ENCODE peak calls at places on chromosomes 4 and X, in six cellular contexts. X, Y, D, V, J and R are unnamed samples.

GRCh38 chrX:36431819-36432218 is 512.3 kb downstream of the CFAP47 start:
- DNase-seq in J (no peak), Y (no peak), D (no peak), V (no peak), X (no peak), R (no peak)

GRCh38 chr4:22668301-22668700 is 24.4 kb upstream of the GBA3 start:
- DNase-seq in X (no peak), J (no peak), Y (no peak), D (no peak), V (no peak), R (no peak)

GRCh38 chrX:25427873-25428555 is 412.2 kb upstream of the ARX start:
- DNase-seq in Y (no peak), J (no peak), D (no peak), V (no peak), X (no peak), R (no peak)

GRCh38 chrX:103155201-103155600 is 59.7 kb upstream of the BEX4 start:
- DNase-seq in Y (no peak), D (no peak), J (no peak), V (no peak), X (no peak), R (no peak)

GRCh38 chrX:29257516-29257915 is 670.3 kb downstream of the IL1RAPL1 start:
- DNase-seq in X (no peak), D (no peak), Y (no peak), V (no peak), J (no peak), R (no peak)

GRCh38 chrX:1464282-1465131 is 11.8 kb upstream of the ASMTL start:
- DNase-seq in D (no peak), V (no peak), X (no peak), J (no peak), Y (no peak), R (no peak)

GRCh38 chrX:137574102-137574783 is 8.3 kb downstream of the ZIC3 start:
- DNase-seq in V (no peak), X (no peak), Y (no peak), D (no peak), J (no peak), R (no peak)

GRCh38 chrX:26845051-26845450 is 618.1 kb downstream of the PPP4R3C start:
- DNase-seq in X (no peak), V (no peak), D (no peak), Y (no peak), J (no peak), R (no peak)

GRCh38 chr4:164648151-164648848 is 105.6 kb upstream of the SMIM31 start:
- DNase-seq in X (no peak), Y (no peak), D (no peak), V (peak), J (no peak), R (no peak)

GRCh38 chrX:113384628-113385027 is 544.0 kb upstream of the AMOT start:
- DNase-seq in X (no peak), Y (no peak), D (no peak), V (no peak), J (no peak), R (no peak)

GRCh38 chrX:102345916-102346315 is 93.9 kb downstream of the NXF2B start:
- DNase-seq in X (peak), J (peak), Y (peak), V (no peak), D (no peak), R (peak)

GRCh38 chr4:15402146-15402545 is 25.7 kb upstream of the C1QTNF7 start:
- DNase-seq in V (no peak), D (no peak), Y (no peak), X (no peak), J (no peak), R (no peak)

GRCh38 chrX:7068939-7069367 is 78.6 kb upstream of the STS start:
- DNase-seq in J (no peak), D (no peak), Y (peak), V (no peak), X (no peak), R (no peak)

GRCh38 chr4:93317046-93317445 is 511.5 kb upstream of the ATOH1 start:
- DNase-seq in D (no peak), V (no peak), Y (no peak), J (no peak), X (no peak), R (no peak)

GRCh38 chr4:52659722-52660261 is 691 bp upstream of the USP46 start:
- DNase-seq in X (peak), Y (peak), D (no peak), V (no peak), J (peak), R (no peak)

GRCh38 chrX:9848718-9849481 is 62.7 kb downstream of the SHROOM2 start:
- DNase-seq in Y (no peak), X (no peak), D (no peak), J (no peak), V (no peak), R (no peak)

GRCh38 chr4:76257824-76258223 is 6.3 kb downstream of the FAM47E start:
- DNase-seq in X (no peak), V (no peak), Y (no peak), D (no peak), J (no peak), R (no peak)

GRCh38 chr4:3402409-3403103 is 39.2 kb upstream of the HGFAC start:
- DNase-seq in J (no peak), D (no peak), X (no peak), V (no peak), Y (no peak), R (no peak)
- TF ChIP-seq YY1 in J (no peak), D (no peak), X (no peak), V (no peak), Y (no peak), R (no peak)

GRCh38 chr4:159175165-159175988 is 72.5 kb downstream of the RAPGEF2 start:
- DNase-seq in X (peak), D (peak), V (peak), Y (peak), J (peak), R (peak)

GRCh38 chr4:159179310-159179958 is 76.6 kb downstream of the RAPGEF2 start:
- DNase-seq in X (no peak), V (no peak), J (no peak), Y (no peak), D (no peak), R (no peak)

GRCh38 chr4:159177265-159178146 is 74.6 kb downstream of the RAPGEF2 start:
- DNase-seq in D (no peak), Y (no peak), X (no peak), J (no peak), V (no peak), R (no peak)

GRCh38 chr4:159175989-159176375 is 73.1 kb downstream of the RAPGEF2 start:
- DNase-seq in D (no peak), V (no peak), Y (no peak), J (no peak), X (no peak), R (no peak)

GRCh38 chr4:159178147-159178541 is 75.3 kb downstream of the RAPGEF2 start:
- DNase-seq in J (peak), V (no peak), Y (no peak), D (no peak), X (no peak), R (no peak)
- H3K4me3 ChIP-seq in J (no peak), V (no peak), Y (no peak), D (peak), X (no peak), R (no peak)

GRCh38 chrX:13323241-13323640 is 3.4 kb upstream of the ATXN3L start:
- DNase-seq in X (no peak), D (no peak), V (no peak), Y (no peak), J (no peak), R (no peak)

GRCh38 chrX:13330446-13330845 is 10.6 kb upstream of the ATXN3L start:
- DNase-seq in D (no peak), X (no peak), Y (no peak), V (no peak), J (no peak), R (no peak)

DNA sequence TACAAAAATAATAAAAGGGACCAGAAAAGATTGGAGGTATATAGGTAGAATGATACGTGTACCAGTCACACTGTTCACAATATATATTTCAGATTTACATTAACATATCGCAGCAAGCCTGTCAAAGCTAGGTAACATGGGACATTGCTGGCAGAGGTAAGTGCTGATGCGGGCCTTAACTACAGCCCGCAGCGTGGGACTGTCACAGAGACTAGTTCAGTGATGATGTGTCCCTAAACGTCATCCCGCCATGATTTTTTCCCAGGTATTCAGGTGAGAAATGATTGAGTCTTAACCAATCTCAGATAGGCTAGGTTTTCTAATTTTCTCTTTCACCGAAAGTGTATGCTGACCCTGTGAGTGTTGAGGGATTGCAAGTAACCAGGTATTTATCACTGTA is 7.8 kb upstream of the ATXN3L start:
- DNase-seq in J (no peak), D (no peak), V (no peak), X (no peak), Y (no peak), R (no peak)
- TF ChIP-seq YY1 in J (no peak), D (no peak), V (no peak), X (no peak), Y (no peak), R (no peak)

DNA sequence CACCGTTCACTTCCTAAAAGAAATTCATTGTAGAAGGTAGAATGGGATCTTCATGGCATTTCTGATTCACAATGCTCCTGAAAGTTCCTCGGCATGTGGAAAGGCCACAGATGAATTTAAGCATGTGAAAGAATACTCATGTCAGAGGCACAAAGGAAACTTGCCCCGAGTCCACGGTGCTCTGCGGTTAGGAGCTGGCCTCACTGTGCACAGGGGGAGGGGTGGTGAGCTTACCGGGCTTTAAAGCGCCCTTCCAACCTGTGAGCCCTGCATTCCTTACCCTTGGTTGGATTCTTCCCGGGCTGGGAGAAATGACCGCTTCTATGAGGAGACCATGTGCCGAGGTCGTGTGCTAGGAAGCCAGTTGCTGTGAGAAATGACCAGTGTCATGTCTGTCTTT is 9.3 kb downstream of the TKTL1 start:
- DNase-seq in X (no peak), Y (no peak), V (no peak), D (no peak), J (no peak), R (no peak)
- H3K4me3 ChIP-seq in X (no peak), Y (no peak), V (no peak), D (no peak), J (no peak), R (no peak)

DNA sequence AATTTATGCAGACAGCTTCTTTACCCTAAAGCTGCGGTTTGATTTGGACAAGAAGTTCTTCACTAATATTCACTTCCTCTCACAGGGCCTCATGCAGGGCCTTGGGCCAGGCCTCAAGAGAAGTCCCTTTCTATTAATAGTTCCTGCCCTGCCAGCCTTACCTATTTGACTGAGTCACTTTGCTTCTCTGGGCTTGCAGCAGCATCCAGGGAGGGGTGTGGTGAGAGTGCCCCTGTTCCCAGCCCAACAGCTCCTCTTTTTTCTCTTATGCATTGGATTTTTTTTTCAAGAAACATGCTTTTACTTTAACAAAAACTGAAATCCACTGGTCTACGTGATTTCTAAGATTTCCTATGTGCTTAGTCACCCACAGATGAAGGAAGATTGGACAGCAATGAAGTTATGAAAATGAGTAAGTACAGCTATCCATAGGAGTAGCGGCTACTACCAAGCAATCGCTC is 26.7 kb downstream of the FAM156B start:
- DNase-seq in Y (no peak), J (no peak), V (no peak), D (peak), X (no peak), R (no peak)
- TF ChIP-seq YY1 in Y (no peak), J (no peak), V (no peak), D (no peak), X (no peak), R (no peak)

GRCh38 chr4:180052629-180053028 is 2190.6 kb upstream of the TENM3 start:
- DNase-seq in V (no peak), X (no peak), J (no peak), Y (no peak), D (no peak), R (no peak)
- H3K4me3 ChIP-seq in V (no peak), X (no peak), J (no peak), Y (no peak), D (no peak), R (no peak)

GRCh38 chr4:48752726-48753125 is 27.4 kb downstream of the FRYL start:
- DNase-seq in X (no peak), Y (no peak), V (no peak), D (no peak), J (no peak), R (no peak)
- TF ChIP-seq YY1 in X (no peak), Y (no peak), V (no peak), D (no peak), J (no peak), R (no peak)